ENCODE peak calls at places on chromosomes 13 and 19, in ten cellular contexts. One of them, this sample, is unnamed.

GRCh38 chr13:28474491-28475134 is 20.3 kb downstream of the FLT1 start:
- DNase-seq in ACHN: no peak
- DNase-seq in NB4: no peak
- DNase-seq in activated T-helper 1 cell treated with anti-CD3 and anti-CD28 coated beads, Interleukin-12 subunit alpha, Interleukin-12 subunit beta, Interleukin-2, Interleukin-4 antibody, amounts not matched to agents 30 ng/mL and 10 ng/mL and 1 ng/mL, durations not matched to agents 14 hours and 24 hours and 36 hours: no peak
- DNase-seq in Kasumi-1: no peak
- DNase-seq in mucosa of descending colon: no peak
- DNase-seq in progenitor cell of endocrine pancreas: no peak
- DNase-seq in activated naive CD8-positive, alpha-beta T cell treated with anti-CD3 and anti-CD28 coated beads, Interleukin-2, amount 10 ng/mL, durations not matched to agents 7 days and 5 days: no peak
- DNase-seq in A673: no peak
- DNase-seq in CD4-positive, alpha-beta T cell: no peak
- DNase-seq in this sample: peak

GRCh38 chr13:74556002-74556551 is 421.9 kb upstream of the KLF12 start:
- DNase-seq in NB4: no peak
- DNase-seq in A673: no peak
- DNase-seq in CD4-positive, alpha-beta T cell: no peak
- DNase-seq in mucosa of descending colon: no peak
- DNase-seq in Kasumi-1: no peak
- DNase-seq in ACHN: no peak
- DNase-seq in activated T-helper 1 cell treated with anti-CD3 and anti-CD28 coated beads, Interleukin-12 subunit alpha, Interleukin-12 subunit beta, Interleukin-2, Interleukin-4 antibody, amounts not matched to agents 30 ng/mL and 10 ng/mL and 1 ng/mL, durations not matched to agents 14 hours and 24 hours and 36 hours: no peak
- DNase-seq in activated naive CD8-positive, alpha-beta T cell treated with anti-CD3 and anti-CD28 coated beads, Interleukin-2, amount 10 ng/mL, durations not matched to agents 7 days and 5 days: no peak
- DNase-seq in progenitor cell of endocrine pancreas: no peak
- DNase-seq in this sample: no peak

GRCh38 chr13:110261166-110262081 is 45.5 kb downstream of the COL4A1 start:
- DNase-seq in A673: no peak
- DNase-seq in activated naive CD8-positive, alpha-beta T cell treated with anti-CD3 and anti-CD28 coated beads, Interleukin-2, amount 10 ng/mL, durations not matched to agents 7 days and 5 days: no peak
- DNase-seq in Kasumi-1: no peak
- DNase-seq in NB4: no peak
- DNase-seq in CD4-positive, alpha-beta T cell: no peak
- DNase-seq in mucosa of descending colon: no peak
- DNase-seq in activated T-helper 1 cell treated with anti-CD3 and anti-CD28 coated beads, Interleukin-12 subunit alpha, Interleukin-12 subunit beta, Interleukin-2, Interleukin-4 antibody, amounts not matched to agents 30 ng/mL and 10 ng/mL and 1 ng/mL, durations not matched to agents 14 hours and 24 hours and 36 hours: no peak
- DNase-seq in ACHN: peak
- DNase-seq in progenitor cell of endocrine pancreas: no peak
- DNase-seq in this sample: no peak

GRCh38 chr19:52689804-52690394 is 44.9 kb downstream of the ZNF611 start:
- DNase-seq in activated T-helper 1 cell treated with anti-CD3 and anti-CD28 coated beads, Interleukin-12 subunit alpha, Interleukin-12 subunit beta, Interleukin-2, Interleukin-4 antibody, amounts not matched to agents 30 ng/mL and 10 ng/mL and 1 ng/mL, durations not matched to agents 14 hours and 24 hours and 36 hours: peak
- DNase-seq in activated naive CD8-positive, alpha-beta T cell treated with anti-CD3 and anti-CD28 coated beads, Interleukin-2, amount 10 ng/mL, durations not matched to agents 7 days and 5 days: peak
- DNase-seq in CD4-positive, alpha-beta T cell: peak
- DNase-seq in NB4: peak
- DNase-seq in A673: no peak
- DNase-seq in Kasumi-1: no peak
- DNase-seq in ACHN: no peak
- DNase-seq in progenitor cell of endocrine pancreas: peak
- DNase-seq in mucosa of descending colon: peak
- DNase-seq in this sample: peak

GRCh38 chr13:95636853-95637252 is 7.7 kb downstream of the DZIP1 start:
- DNase-seq in progenitor cell of endocrine pancreas: no peak
- DNase-seq in A673: no peak
- DNase-seq in CD4-positive, alpha-beta T cell: no peak
- DNase-seq in activated T-helper 1 cell treated with anti-CD3 and anti-CD28 coated beads, Interleukin-12 subunit alpha, Interleukin-12 subunit beta, Interleukin-2, Interleukin-4 antibody, amounts not matched to agents 30 ng/mL and 10 ng/mL and 1 ng/mL, durations not matched to agents 14 hours and 24 hours and 36 hours: no peak
- DNase-seq in mucosa of descending colon: no peak
- DNase-seq in activated naive CD8-positive, alpha-beta T cell treated with anti-CD3 and anti-CD28 coated beads, Interleukin-2, amount 10 ng/mL, durations not matched to agents 7 days and 5 days: no peak
- DNase-seq in NB4: no peak
- DNase-seq in Kasumi-1: no peak
- DNase-seq in ACHN: no peak
- DNase-seq in this sample: no peak

GRCh38 chr19:43789029-43789428 is 8.3 kb upstream of the KCNN4 start:
- DNase-seq in mucosa of descending colon: no peak
- DNase-seq in Kasumi-1: peak
- DNase-seq in CD4-positive, alpha-beta T cell: no peak
- DNase-seq in A673: no peak
- DNase-seq in activated T-helper 1 cell treated with anti-CD3 and anti-CD28 coated beads, Interleukin-12 subunit alpha, Interleukin-12 subunit beta, Interleukin-2, Interleukin-4 antibody, amounts not matched to agents 30 ng/mL and 10 ng/mL and 1 ng/mL, durations not matched to agents 14 hours and 24 hours and 36 hours: no peak
- DNase-seq in NB4: peak
- DNase-seq in ACHN: peak
- DNase-seq in progenitor cell of endocrine pancreas: no peak
- DNase-seq in activated naive CD8-positive, alpha-beta T cell treated with anti-CD3 and anti-CD28 coated beads, Interleukin-2, amount 10 ng/mL, durations not matched to agents 7 days and 5 days: no peak
- DNase-seq in this sample: peak

GRCh38 chr19:7130043-7130442 is 60.5 kb downstream of the ZNF557 start:
- DNase-seq in CD4-positive, alpha-beta T cell: no peak
- DNase-seq in Kasumi-1: no peak
- DNase-seq in activated naive CD8-positive, alpha-beta T cell treated with anti-CD3 and anti-CD28 coated beads, Interleukin-2, amount 10 ng/mL, durations not matched to agents 7 days and 5 days: no peak
- DNase-seq in mucosa of descending colon: no peak
- DNase-seq in ACHN: no peak
- DNase-seq in NB4: no peak
- DNase-seq in progenitor cell of endocrine pancreas: no peak
- DNase-seq in A673: no peak
- DNase-seq in activated T-helper 1 cell treated with anti-CD3 and anti-CD28 coated beads, Interleukin-12 subunit alpha, Interleukin-12 subunit beta, Interleukin-2, Interleukin-4 antibody, amounts not matched to agents 30 ng/mL and 10 ng/mL and 1 ng/mL, durations not matched to agents 14 hours and 24 hours and 36 hours: no peak
- DNase-seq in this sample: no peak

GRCh38 chr13:25249001-25249543 is 38.2 kb downstream of the MTMR6 start:
- DNase-seq in progenitor cell of endocrine pancreas: no peak
- DNase-seq in NB4: peak
- DNase-seq in A673: peak
- DNase-seq in mucosa of descending colon: no peak
- DNase-seq in CD4-positive, alpha-beta T cell: no peak
- DNase-seq in Kasumi-1: peak
- DNase-seq in activated T-helper 1 cell treated with anti-CD3 and anti-CD28 coated beads, Interleukin-12 subunit alpha, Interleukin-12 subunit beta, Interleukin-2, Interleukin-4 antibody, amounts not matched to agents 30 ng/mL and 10 ng/mL and 1 ng/mL, durations not matched to agents 14 hours and 24 hours and 36 hours: no peak
- DNase-seq in ACHN: peak
- DNase-seq in activated naive CD8-positive, alpha-beta T cell treated with anti-CD3 and anti-CD28 coated beads, Interleukin-2, amount 10 ng/mL, durations not matched to agents 7 days and 5 days: no peak
- DNase-seq in this sample: peak

GRCh38 chr19:45876411-45877197 is 9.3 kb downstream of the IRF2BP1 start:
- DNase-seq in ACHN: no peak
- DNase-seq in progenitor cell of endocrine pancreas: peak
- DNase-seq in mucosa of descending colon: peak
- DNase-seq in CD4-positive, alpha-beta T cell: no peak
- DNase-seq in activated naive CD8-positive, alpha-beta T cell treated with anti-CD3 and anti-CD28 coated beads, Interleukin-2, amount 10 ng/mL, durations not matched to agents 7 days and 5 days: no peak
- DNase-seq in A673: no peak
- DNase-seq in NB4: peak
- DNase-seq in Kasumi-1: peak
- DNase-seq in activated T-helper 1 cell treated with anti-CD3 and anti-CD28 coated beads, Interleukin-12 subunit alpha, Interleukin-12 subunit beta, Interleukin-2, Interleukin-4 antibody, amounts not matched to agents 30 ng/mL and 10 ng/mL and 1 ng/mL, durations not matched to agents 14 hours and 24 hours and 36 hours: no peak
- DNase-seq in this sample: peak

GRCh38 chr19:40453151-40453735 is 9.1 kb upstream of the SERTAD3 start:
- DNase-seq in CD4-positive, alpha-beta T cell: no peak
- DNase-seq in activated T-helper 1 cell treated with anti-CD3 and anti-CD28 coated beads, Interleukin-12 subunit alpha, Interleukin-12 subunit beta, Interleukin-2, Interleukin-4 antibody, amounts not matched to agents 30 ng/mL and 10 ng/mL and 1 ng/mL, durations not matched to agents 14 hours and 24 hours and 36 hours: no peak
- DNase-seq in NB4: no peak
- DNase-seq in progenitor cell of endocrine pancreas: no peak
- DNase-seq in Kasumi-1: no peak
- DNase-seq in ACHN: no peak
- DNase-seq in A673: no peak
- DNase-seq in activated naive CD8-positive, alpha-beta T cell treated with anti-CD3 and anti-CD28 coated beads, Interleukin-2, amount 10 ng/mL, durations not matched to agents 7 days and 5 days: no peak
- DNase-seq in mucosa of descending colon: no peak
- DNase-seq in this sample: no peak

GRCh38 chr13:24271611-24272451 is 37.5 kb upstream of the C1QTNF9 start:
- DNase-seq in CD4-positive, alpha-beta T cell: peak
- DNase-seq in progenitor cell of endocrine pancreas: no peak
- DNase-seq in ACHN: peak
- DNase-seq in A673: peak
- DNase-seq in activated T-helper 1 cell treated with anti-CD3 and anti-CD28 coated beads, Interleukin-12 subunit alpha, Interleukin-12 subunit beta, Interleukin-2, Interleukin-4 antibody, amounts not matched to agents 30 ng/mL and 10 ng/mL and 1 ng/mL, durations not matched to agents 14 hours and 24 hours and 36 hours: peak
- DNase-seq in NB4: peak
- DNase-seq in activated naive CD8-positive, alpha-beta T cell treated with anti-CD3 and anti-CD28 coated beads, Interleukin-2, amount 10 ng/mL, durations not matched to agents 7 days and 5 days: peak
- DNase-seq in mucosa of descending colon: peak
- DNase-seq in Kasumi-1: peak
- DNase-seq in this sample: no peak

This sample was measured in cardiac muscle cell.